ENCODE peak calls at places on chromosome 12, in four cellular contexts. One of them, this sample, is unnamed.

GRCh38 chr12:9707356-9707755 is 25.5 kb downstream of the CLECL1 start:
- DNase-seq in right lobe of liver: no peak
- DNase-seq in ovary: no peak
- DNase-seq in effector memory CD4-positive, alpha-beta T cell: no peak
- DNase-seq in this sample: no peak

GRCh38 chr12:73374360-73374759 is 1102.2 kb downstream of the TRHDE start:
- DNase-seq in ovary: no peak
- DNase-seq in right lobe of liver: no peak
- DNase-seq in effector memory CD4-positive, alpha-beta T cell: no peak
- DNase-seq in this sample: no peak

GRCh38 chr12:7959278-7960063 is 23.5 kb upstream of the SLC2A3 start:
- DNase-seq in effector memory CD4-positive, alpha-beta T cell: peak; percentile 46
- DNase-seq in right lobe of liver: no peak
- DNase-seq in ovary: no peak
- DNase-seq in this sample: no peak

GRCh38 chr12:72723732-72724131 is 451.6 kb downstream of the TRHDE start:
- DNase-seq in ovary: no peak
- DNase-seq in right lobe of liver: no peak
- DNase-seq in effector memory CD4-positive, alpha-beta T cell: no peak
- DNase-seq in this sample: no peak

GRCh38 chr12:78795934-78796445 is 68.6 kb upstream of the SYT1 start:
- DNase-seq in ovary: no peak
- DNase-seq in effector memory CD4-positive, alpha-beta T cell: no peak
- DNase-seq in right lobe of liver: no peak
- DNase-seq in this sample: no peak

GRCh38 chr12:59075968-59076367 is 155.7 kb upstream of the LRIG3 start:
- DNase-seq in ovary: no peak
- DNase-seq in right lobe of liver: no peak
- DNase-seq in effector memory CD4-positive, alpha-beta T cell: no peak
- DNase-seq in this sample: no peak

GRCh38 chr12:39975374-39975918 is 130.4 kb downstream of the SLC2A13 start:
- DNase-seq in ovary: no peak
- DNase-seq in effector memory CD4-positive, alpha-beta T cell: no peak
- DNase-seq in right lobe of liver: no peak
- DNase-seq in this sample: no peak

GRCh38 chr12:131313635-131314034 is 359.9 kb downstream of the ADGRD1 start:
- DNase-seq in effector memory CD4-positive, alpha-beta T cell: no peak
- DNase-seq in right lobe of liver: no peak
- DNase-seq in ovary: no peak
- DNase-seq in this sample: no peak

GRCh38 chr12:28156362-28156761 is 33.9 kb upstream of the CCDC91 start:
- DNase-seq in right lobe of liver: no peak
- DNase-seq in ovary: no peak
- DNase-seq in effector memory CD4-positive, alpha-beta T cell: no peak
- DNase-seq in this sample: no peak

GRCh38 chr12:94089891-94090290 is 58.5 kb upstream of the PLXNC1 start:
- DNase-seq in effector memory CD4-positive, alpha-beta T cell: no peak
- DNase-seq in right lobe of liver: no peak
- DNase-seq in ovary: no peak
- DNase-seq in this sample: no peak

GRCh38 chr12:125861299-125862281 is 796.4 kb downstream of the AACS start:
- DNase-seq in effector memory CD4-positive, alpha-beta T cell: no peak
- DNase-seq in ovary: peak; percentile 11
- DNase-seq in right lobe of liver: peak; percentile 93
- DNase-seq in this sample: peak; percentile 60

GRCh38 chr12:6367969-6368892 is 7.1 kb downstream of the SCNN1A start:
- DNase-seq in ovary: no peak
- DNase-seq in effector memory CD4-positive, alpha-beta T cell: no peak
- DNase-seq in right lobe of liver: no peak
- DNase-seq in this sample: no peak

GRCh38 chr12:63967358-63967757 is 122.9 kb downstream of the SRGAP1 start:
- DNase-seq in ovary: no peak
- DNase-seq in effector memory CD4-positive, alpha-beta T cell: no peak
- DNase-seq in right lobe of liver: no peak
- DNase-seq in this sample: no peak

GRCh38 chr12:65156366-65156831 is 13.0 kb upstream of the LEMD3 start:
- DNase-seq in ovary: no peak
- DNase-seq in effector memory CD4-positive, alpha-beta T cell: no peak
- DNase-seq in right lobe of liver: no peak
- DNase-seq in this sample: no peak

GRCh38 chr12:133201888-133202287 is 20.6 kb downstream of the ZNF268 start:
- DNase-seq in ovary: no peak
- DNase-seq in effector memory CD4-positive, alpha-beta T cell: no peak
- DNase-seq in right lobe of liver: no peak
- DNase-seq in this sample: no peak

GRCh38 chr12:77253321-77253720 is 188.0 kb upstream of the E2F7 start:
- DNase-seq in ovary: no peak
- DNase-seq in effector memory CD4-positive, alpha-beta T cell: no peak
- DNase-seq in right lobe of liver: no peak
- DNase-seq in this sample: no peak

GRCh38 chr12:119556830-119557229 is 36.7 kb upstream of the TMEM233 start:
- DNase-seq in ovary: no peak
- DNase-seq in right lobe of liver: no peak
- DNase-seq in effector memory CD4-positive, alpha-beta T cell: no peak
- DNase-seq in this sample: no peak

GRCh38 chr12:104651812-104652211 is 195.1 kb downstream of the CHST11 start:
- DNase-seq in right lobe of liver: no peak
- DNase-seq in effector memory CD4-positive, alpha-beta T cell: no peak
- DNase-seq in ovary: no peak
- DNase-seq in this sample: no peak

GRCh38 chr12:11668611-11669010 is 19.1 kb downstream of the ETV6 start:
- DNase-seq in right lobe of liver: no peak
- DNase-seq in ovary: no peak
- DNase-seq in effector memory CD4-positive, alpha-beta T cell: no peak
- DNase-seq in this sample: no peak

GRCh38 chr12:10810068-10810467 is at the start of gene TAS2R9:
- DNase-seq in effector memory CD4-positive, alpha-beta T cell: no peak
- DNase-seq in ovary: no peak
- DNase-seq in right lobe of liver: no peak
- DNase-seq in this sample: no peak

GRCh38 chr12:128259556-128260070 is 7.4 kb upstream of the TMEM132C start:
- DNase-seq in ovary: peak; percentile 21
- DNase-seq in right lobe of liver: no peak
- DNase-seq in effector memory CD4-positive, alpha-beta T cell: no peak
- DNase-seq in this sample: no peak

GRCh38 chr12:2826721-2827515 is 7.9 kb downstream of the NRIP2 start:
- DNase-seq in ovary: no peak
- DNase-seq in effector memory CD4-positive, alpha-beta T cell: no peak
- DNase-seq in right lobe of liver: no peak
- DNase-seq in this sample: no peak

GRCh38 chr12:58920956-58921861 is 905 bp upstream of the LRIG3 start:
- DNase-seq in right lobe of liver: no peak
- DNase-seq in effector memory CD4-positive, alpha-beta T cell: no peak
- DNase-seq in ovary: no peak
- DNase-seq in this sample: no peak

GRCh38 chr12:76866726-76867125 is 12.1 kb downstream of the CSRP2 start:
- DNase-seq in effector memory CD4-positive, alpha-beta T cell: no peak
- DNase-seq in ovary: no peak
- DNase-seq in right lobe of liver: no peak
- DNase-seq in this sample: no peak

GRCh38 chr12:91978143-91978542 is 167.5 kb downstream of the BTG1 start:
- DNase-seq in right lobe of liver: no peak
- DNase-seq in effector memory CD4-positive, alpha-beta T cell: peak; percentile 45
- DNase-seq in ovary: no peak
- DNase-seq in this sample: no peak

GRCh38 chr12:78891646-78892353 is 27.2 kb downstream of the SYT1 start:
- DNase-seq in ovary: no peak
- DNase-seq in right lobe of liver: no peak
- DNase-seq in effector memory CD4-positive, alpha-beta T cell: no peak
- DNase-seq in this sample: no peak

GRCh38 chr12:43069768-43070221 is 480.2 kb upstream of the PRICKLE1 start:
- DNase-seq in ovary: peak; percentile 15
- DNase-seq in effector memory CD4-positive, alpha-beta T cell: no peak
- DNase-seq in right lobe of liver: peak; percentile 62
- DNase-seq in this sample: peak; percentile 18

GRCh38 chr12:10719482-10719881 is 3.6 kb downstream of the YBX3 start:
- DNase-seq in effector memory CD4-positive, alpha-beta T cell: no peak
- DNase-seq in ovary: no peak
- DNase-seq in right lobe of liver: no peak
- DNase-seq in this sample: peak; percentile 22

GRCh38 chr12:84757978-84758377 is 154.6 kb downstream of the SLC6A15 start:
- DNase-seq in ovary: no peak
- DNase-seq in right lobe of liver: no peak
- DNase-seq in effector memory CD4-positive, alpha-beta T cell: no peak
- DNase-seq in this sample: no peak

GRCh38 chr12:88559772-88560171 is 20.5 kb downstream of the KITLG start:
- DNase-seq in right lobe of liver: no peak
- DNase-seq in effector memory CD4-positive, alpha-beta T cell: no peak
- DNase-seq in ovary: no peak
- DNase-seq in this sample: no peak

GRCh38 chr12:116266220-116266619 is 11.3 kb downstream of the MED13L start:
- DNase-seq in effector memory CD4-positive, alpha-beta T cell: no peak
- DNase-seq in right lobe of liver: no peak
- DNase-seq in ovary: no peak
- DNase-seq in this sample: no peak

GRCh38 chr12:104201238-104202001 is 14.2 kb upstream of the TXNRD1 start:
- DNase-seq in effector memory CD4-positive, alpha-beta T cell: peak; percentile 25
- DNase-seq in ovary: no peak
- DNase-seq in right lobe of liver: no peak
- DNase-seq in this sample: no peak

GRCh38 chr12:69988601-69989194 is 163.7 kb downstream of the MYRFL start:
- DNase-seq in ovary: no peak
- DNase-seq in right lobe of liver: no peak
- DNase-seq in effector memory CD4-positive, alpha-beta T cell: no peak
- DNase-seq in this sample: no peak

GRCh38 chr12:66011731-66012130 is 118.8 kb downstream of the LLPH start:
- DNase-seq in effector memory CD4-positive, alpha-beta T cell: no peak
- DNase-seq in right lobe of liver: no peak
- DNase-seq in ovary: no peak
- DNase-seq in this sample: no peak

GRCh38 chr12:23862746-23863145 is 86.7 kb downstream of the SOX5 start:
- DNase-seq in effector memory CD4-positive, alpha-beta T cell: no peak
- DNase-seq in right lobe of liver: no peak
- DNase-seq in ovary: no peak
- DNase-seq in this sample: no peak

GRCh38 chr12:45518516-45519235 is 210.8 kb upstream of the ARID2 start:
- DNase-seq in effector memory CD4-positive, alpha-beta T cell: peak; percentile 37
- DNase-seq in right lobe of liver: no peak
- DNase-seq in ovary: no peak
- DNase-seq in this sample: no peak

GRCh38 chr12:6866920-6867406 is 368 bp upstream of the TPI1 start:
- DNase-seq in effector memory CD4-positive, alpha-beta T cell: no peak
- DNase-seq in right lobe of liver: peak; percentile 86
- DNase-seq in ovary: no peak
- DNase-seq in this sample: no peak

GRCh38 chr12:108562348-108563134 is at the start of gene ISCU:
- DNase-seq in ovary: peak; percentile 98
- DNase-seq in right lobe of liver: peak; percentile 99
- DNase-seq in effector memory CD4-positive, alpha-beta T cell: peak; percentile 96
- DNase-seq in this sample: peak; percentile 97
- H3K4me1 ChIP-seq in ovary: peaks cover 12% of the 10 kb centered on the region
- H3K4me1 ChIP-seq in right lobe of liver: no peaks in the 10 kb centered on the region
- H3K4me1 ChIP-seq in effector memory CD4-positive, alpha-beta T cell: peaks cover 36% of the 10 kb centered on the region
- H3K4me1 ChIP-seq in this sample: peaks cover 93% of the 10 kb centered on the region

DNA sequence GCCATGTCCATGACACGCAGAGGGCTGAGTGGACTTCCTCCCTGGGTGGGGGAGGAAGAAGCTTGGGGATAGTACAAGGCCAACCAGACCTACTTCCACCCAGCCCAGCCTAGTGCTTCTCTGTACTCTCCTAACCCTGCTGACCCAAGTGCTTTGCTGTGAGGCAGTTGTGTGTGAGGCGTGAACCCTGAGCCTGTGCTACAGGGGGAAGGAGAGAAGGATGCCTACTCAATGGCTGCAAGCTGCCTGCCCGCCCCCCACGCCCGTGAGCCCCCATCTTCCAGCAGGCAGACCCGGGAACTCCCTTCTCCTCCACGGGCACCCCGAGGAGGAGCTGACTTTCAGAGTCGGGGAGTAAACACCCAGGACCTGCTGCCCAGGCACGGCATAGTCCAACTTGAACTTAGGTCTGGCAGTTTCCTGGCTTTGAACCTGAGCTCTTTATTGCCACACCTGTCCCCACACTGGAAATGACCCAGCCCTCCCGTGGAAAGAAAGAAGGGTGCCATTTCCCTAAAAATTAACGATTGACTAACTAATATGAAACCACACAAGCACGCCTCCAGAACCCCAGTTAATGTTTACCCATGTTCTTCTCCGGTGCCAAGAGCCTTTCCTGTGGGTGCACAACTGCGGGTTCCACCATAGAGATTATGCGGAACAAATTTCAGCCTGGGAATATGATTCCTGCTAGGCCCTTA is 10.8 kb downstream of the ALDH2 start:
- DNase-seq in right lobe of liver: peak; percentile 86
- DNase-seq in effector memory CD4-positive, alpha-beta T cell: no peak
- DNase-seq in ovary: no peak
- DNase-seq in this sample: no peak
- H3K4me1 ChIP-seq in right lobe of liver: no peaks in the 10 kb centered on the region
- H3K4me1 ChIP-seq in effector memory CD4-positive, alpha-beta T cell: no peaks in the 10 kb centered on the region
- H3K4me1 ChIP-seq in ovary: peaks cover 27% of the 10 kb centered on the region
- H3K4me1 ChIP-seq in this sample: peaks cover 50% of the 10 kb centered on the region

GRCh38 chr12:67276469-67276868 is 7.3 kb downstream of the CAND1 start:
- DNase-seq in ovary: no peak
- DNase-seq in effector memory CD4-positive, alpha-beta T cell: no peak
- DNase-seq in right lobe of liver: no peak
- DNase-seq in this sample: no peak

GRCh38 chr12:67271976-67272375 is 2.8 kb downstream of the CAND1 start:
- DNase-seq in effector memory CD4-positive, alpha-beta T cell: no peak
- DNase-seq in ovary: no peak
- DNase-seq in right lobe of liver: no peak
- DNase-seq in this sample: no peak

GRCh38 chr12:67274186-67274585 is 5.0 kb downstream of the CAND1 start:
- DNase-seq in effector memory CD4-positive, alpha-beta T cell: no peak
- DNase-seq in right lobe of liver: no peak
- DNase-seq in ovary: no peak
- DNase-seq in this sample: no peak

GRCh38 chr12:67279637-67280036 is 10.5 kb downstream of the CAND1 start:
- DNase-seq in ovary: no peak
- DNase-seq in right lobe of liver: no peak
- DNase-seq in effector memory CD4-positive, alpha-beta T cell: no peak
- DNase-seq in this sample: no peak

GRCh38 chr12:67275380-67275913 is 6.3 kb downstream of the CAND1 start:
- DNase-seq in right lobe of liver: peak; percentile 63
- DNase-seq in effector memory CD4-positive, alpha-beta T cell: no peak
- DNase-seq in ovary: no peak
- DNase-seq in this sample: no peak
- H3K4me1 ChIP-seq in right lobe of liver: no peaks in the 10 kb centered on the region
- H3K4me1 ChIP-seq in effector memory CD4-positive, alpha-beta T cell: peaks cover 22% of the 10 kb centered on the region
- H3K4me1 ChIP-seq in ovary: peaks cover 25% of the 10 kb centered on the region
- H3K4me1 ChIP-seq in this sample: peaks cover 90% of the 10 kb centered on the region

GRCh38 chr12:53995311-53996187 is 4.4 kb upstream of the HOXC9 start:
- DNase-seq in ovary: peak; percentile 66
- DNase-seq in right lobe of liver: no peak
- DNase-seq in effector memory CD4-positive, alpha-beta T cell: no peak
- DNase-seq in this sample: no peak

GRCh38 chr12:53996188-53996885 is 3.6 kb upstream of the HOXC9 start:
- DNase-seq in effector memory CD4-positive, alpha-beta T cell: no peak
- DNase-seq in ovary: no peak
- DNase-seq in right lobe of liver: no peak
- DNase-seq in this sample: no peak

GRCh38 chr12:53994268-53994690 is 5.7 kb upstream of the HOXC9 start:
- DNase-seq in effector memory CD4-positive, alpha-beta T cell: no peak
- DNase-seq in ovary: no peak
- DNase-seq in right lobe of liver: no peak
- DNase-seq in this sample: no peak

GRCh38 chr12:53993397-53994267 is 6.3 kb upstream of the HOXC9 start:
- DNase-seq in ovary: no peak
- DNase-seq in right lobe of liver: no peak
- DNase-seq in effector memory CD4-positive, alpha-beta T cell: no peak
- DNase-seq in this sample: no peak

GRCh38 chr12:53994691-53995310 is 5.2 kb upstream of the HOXC9 start:
- DNase-seq in effector memory CD4-positive, alpha-beta T cell: no peak
- DNase-seq in ovary: no peak
- DNase-seq in right lobe of liver: no peak
- DNase-seq in this sample: no peak
- H3K4me1 ChIP-seq in effector memory CD4-positive, alpha-beta T cell: peaks cover 34% of the 10 kb centered on the region
- H3K4me1 ChIP-seq in ovary: peaks cover 8% of the 10 kb centered on the region
- H3K4me1 ChIP-seq in right lobe of liver: no peaks in the 10 kb centered on the region
- H3K4me1 ChIP-seq in this sample: peaks cover 27% of the 10 kb centered on the region